ENCODE peak calls at places on chromosomes 12 and 14, in five cellular contexts. X, I, K, S and H are unnamed samples.

GRCh38 chr12:94643585-94643984 is 6.8 kb downstream of the TMCC3 start:
- DNase-seq in X (no peak), S (no peak), I (no peak), K (no peak), H (no peak)

GRCh38 chr14:102778616-102779351 is 1.5 kb downstream of the TRAF3 start:
- DNase-seq in X (peak; percentile 34), I (no peak), S (no peak), K (no peak), H (no peak)

GRCh38 chr14:71411280-71411595 is 504.0 kb downstream of the PCNX1 start:
- DNase-seq in I (no peak), X (no peak), K (no peak), S (no peak), H (no peak)

GRCh38 chr14:46571970-46572369 is 79.6 kb downstream of the RPL10L start:
- DNase-seq in K (no peak), X (no peak), I (no peak), S (no peak), H (no peak)

GRCh38 chr12:8064131-8064530 is 2.0 kb downstream of the C3AR1 start:
- DNase-seq in X (no peak), I (no peak), S (no peak), K (no peak), H (no peak)

GRCh38 chr12:45192041-45192695 is 23.7 kb upstream of the ANO6 start:
- DNase-seq in K (no peak), I (no peak), X (no peak), S (peak; percentile 19), H (peak; percentile 9)

GRCh38 chr12:6604254-6605029 is 2.7 kb downstream of the CHD4 start:
- DNase-seq in I (no peak), X (no peak), S (no peak), K (no peak), H (no peak)

GRCh38 chr12:56941299-56942017 is 7.2 kb upstream of the SDR9C7 start:
- DNase-seq in K (no peak), S (peak; percentile 36), X (no peak), I (no peak), H (peak; percentile 71)

GRCh38 chr12:144650-145284 is 69.2 kb downstream of the SLC6A12 start:
- DNase-seq in K (no peak), X (no peak), I (no peak), S (peak; percentile 6), H (peak; percentile 26)

GRCh38 chr12:49893753-49894752 is 9.6 kb downstream of the FAIM2 start:
- DNase-seq in K (no peak), X (peak; percentile 70), S (peak; percentile 69), I (no peak), H (peak; percentile 73)

GRCh38 chr12:52121848-52122838 is 42.6 kb downstream of the SMIM41 start:
- DNase-seq in S (peak; percentile 65), I (peak; percentile 89), X (peak; percentile 92), K (peak; percentile 56), H (peak; percentile 56)

GRCh38 chr14:50383618-50384225 is 13.0 kb downstream of the CDKL1 start:
- DNase-seq in X (peak; percentile 18), S (no peak), K (no peak), I (no peak), H (no peak)

GRCh38 chr14:36365766-36366165 is 45.3 kb upstream of the MBIP start:
- DNase-seq in I (no peak), S (no peak), X (no peak), K (no peak), H (no peak)

GRCh38 chr14:81435578-81436295 is 35.6 kb upstream of the STON2 start:
- DNase-seq in S (peak; percentile 50), K (peak; percentile 22), X (peak; percentile 79), I (peak; percentile 76), H (peak; percentile 14)

GRCh38 chr12:27644446-27644845 is 51.8 kb upstream of the REP15 start:
- DNase-seq in K (no peak), S (no peak), X (no peak), I (no peak), H (no peak)

GRCh38 chr14:92578511-92578910 is 64.9 kb downstream of the RIN3 start:
- DNase-seq in I (no peak), S (no peak), X (no peak), K (no peak), H (no peak)

GRCh38 chr14:95318399-95318834 is 1.3 kb downstream of the CLMN start:
- DNase-seq in S (peak; percentile 32), X (peak; percentile 46), I (no peak), K (no peak), H (no peak)

GRCh38 chr14:83441801-83442200 is 1908.1 kb upstream of the SEL1L start:
- DNase-seq in I (no peak), K (no peak), S (no peak), X (no peak), H (no peak)

GRCh38 chr14:76940057-76940456 is 88.5 kb downstream of the IRF2BPL start:
- DNase-seq in S (no peak), I (no peak), X (peak; percentile 72), K (no peak), H (no peak)